ENCODE peak calls at places on chromosomes 5 and 9, in seven cellular contexts. E is cardiac muscle cell, O is heart left ventricle, X is uterus, J is hepatocyte, K is ovary, L is mucosa of descending colon. H is an unnamed sample. For H3K36me3, the result is how much of the 10 kb centered on the place peaks cover.

GRCh38 chr5:173618927-173619519 is 2.6 kb upstream of the BOD1 start:
- DNase-seq in O (peak), K (no peak), L (no peak), E (peak), X (peak), J (peak), H (peak)

GRCh38 chr9:85142461-85143401 is 473.2 kb downstream of the NTRK2 start:
- DNase-seq in O (peak), E (peak), X (no peak), L (no peak), K (no peak), J (peak), H (no peak)

GRCh38 chr9:21160178-21160577 is 6.3 kb downstream of the IFNA21 start:
- DNase-seq in J (no peak), X (no peak), O (no peak), E (peak), L (no peak), K (no peak), H (no peak)

GRCh38 chr5:112762113-112762810 is 24.6 kb downstream of the APC start:
- DNase-seq in L (no peak), K (no peak), O (no peak), E (peak), J (no peak), X (no peak), H (no peak)

GRCh38 chr5:157548513-157549282 is 26.9 kb downstream of the ADAM19 start:
- DNase-seq in L (no peak), X (no peak), O (no peak), E (peak), J (no peak), K (no peak), H (no peak)

GRCh38 chr9:134314950-134315715 is 11.1 kb upstream of the RXRA start:
- DNase-seq in L (peak), O (no peak), E (no peak), J (no peak), K (peak), X (no peak), H (no peak)

GRCh38 chr9:124652203-124652992 is 118.7 kb downstream of the NR6A1 start:
- DNase-seq in J (peak), K (no peak), X (no peak), L (no peak), O (peak), E (peak), H (no peak)

GRCh38 chr5:134642931-134643530 is 5.6 kb upstream of the SEC24A start:
- DNase-seq in L (no peak), K (no peak), O (no peak), X (no peak), J (no peak), E (no peak), H (no peak)

GRCh38 chr5:53362521-53362941 is 117.9 kb upstream of the FST start:
- DNase-seq in X (no peak), L (no peak), K (no peak), E (peak), O (no peak), J (no peak), H (no peak)

GRCh38 chr5:98424681-98425454 is 348.6 kb upstream of the RGMB start:
- DNase-seq in E (no peak), L (no peak), K (no peak), J (no peak), X (no peak), O (no peak), H (no peak)

GRCh38 chr5:151082274-151082902 is 1.6 kb upstream of the TNIP1 start:
- DNase-seq in E (peak), X (no peak), K (no peak), O (no peak), J (peak), L (no peak), H (no peak)

DNA sequence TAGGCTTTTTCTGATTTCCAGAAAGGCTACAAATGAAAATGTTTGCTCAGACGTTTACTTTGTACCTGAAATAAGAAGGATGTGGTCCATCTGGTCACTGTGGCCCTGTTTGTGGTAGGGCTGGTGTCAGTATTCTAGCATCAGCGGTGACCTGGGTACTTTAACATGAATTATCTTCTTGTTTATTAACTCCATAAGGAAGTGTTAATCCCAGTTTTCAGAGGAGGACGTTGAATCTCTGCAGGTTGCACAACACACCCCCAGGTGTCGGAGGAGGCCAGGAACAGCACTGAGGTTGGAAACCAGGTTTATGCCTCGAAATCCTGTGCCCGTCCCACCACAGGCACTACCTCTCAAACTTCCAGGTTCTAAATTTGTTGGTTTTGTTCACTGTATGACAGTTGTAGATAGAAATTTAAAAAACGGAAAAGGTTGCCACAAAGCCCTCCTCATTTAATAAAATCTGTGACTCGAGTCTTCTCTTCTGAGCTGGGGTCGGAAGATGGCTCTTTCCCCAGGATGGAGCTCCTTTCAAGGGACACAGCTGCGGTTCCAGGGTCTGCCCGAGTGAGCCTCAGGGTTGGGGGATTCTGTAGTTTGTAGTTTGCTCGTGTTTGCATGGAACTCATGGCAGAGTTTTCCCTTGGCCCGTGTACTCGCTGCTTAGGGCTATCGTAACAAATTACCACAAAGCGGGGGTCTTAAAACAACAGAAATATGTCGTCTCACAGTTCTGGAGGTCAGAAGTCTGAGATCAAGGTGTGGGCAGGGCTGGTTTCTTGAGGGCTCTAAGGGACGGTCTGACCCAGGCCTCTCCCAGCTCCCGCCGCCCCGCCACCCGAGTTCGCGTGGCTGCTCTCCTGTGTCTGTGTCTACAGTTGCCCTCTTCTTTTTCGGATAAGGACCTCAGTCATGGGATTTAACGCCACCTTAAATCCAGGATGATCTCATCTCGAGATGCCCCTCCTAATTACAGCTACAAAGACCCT is 13.7 kb upstream of the LPCAT1 start:
- DNase-seq in E (no peak), K (no peak), X (peak), L (no peak), J (no peak), O (peak), H (peak)
- H3K4me3 ChIP-seq in E (no peak), K (no peak), X (no peak), L (no peak), J (no peak), O (peak), H (no peak)

GRCh38 chr9:23375511-23375910 is 450.5 kb downstream of the ELAVL2 start:
- DNase-seq in E (no peak), X (no peak), J (no peak), K (no peak), O (no peak), L (no peak), H (no peak)

GRCh38 chr9:23372703-23373102 is 453.3 kb downstream of the ELAVL2 start:
- DNase-seq in J (no peak), X (no peak), K (no peak), E (no peak), L (no peak), O (no peak), H (no peak)
- TF ChIP-seq CTCF in J (no peak), X (no peak), K (no peak), E (no peak), L (no peak), O (no peak), H (no peak)

GRCh38 chr9:95845751-95846150 is 29.7 kb upstream of the ERCC6L2 start:
- DNase-seq in K (no peak), O (no peak), E (no peak), L (no peak), J (no peak), X (no peak), H (no peak)
- H3K36me3 ChIP-seq in K (under half), O (under half), E (under half), L (under half), J (under half), X (under half), H (under half)

DNA sequence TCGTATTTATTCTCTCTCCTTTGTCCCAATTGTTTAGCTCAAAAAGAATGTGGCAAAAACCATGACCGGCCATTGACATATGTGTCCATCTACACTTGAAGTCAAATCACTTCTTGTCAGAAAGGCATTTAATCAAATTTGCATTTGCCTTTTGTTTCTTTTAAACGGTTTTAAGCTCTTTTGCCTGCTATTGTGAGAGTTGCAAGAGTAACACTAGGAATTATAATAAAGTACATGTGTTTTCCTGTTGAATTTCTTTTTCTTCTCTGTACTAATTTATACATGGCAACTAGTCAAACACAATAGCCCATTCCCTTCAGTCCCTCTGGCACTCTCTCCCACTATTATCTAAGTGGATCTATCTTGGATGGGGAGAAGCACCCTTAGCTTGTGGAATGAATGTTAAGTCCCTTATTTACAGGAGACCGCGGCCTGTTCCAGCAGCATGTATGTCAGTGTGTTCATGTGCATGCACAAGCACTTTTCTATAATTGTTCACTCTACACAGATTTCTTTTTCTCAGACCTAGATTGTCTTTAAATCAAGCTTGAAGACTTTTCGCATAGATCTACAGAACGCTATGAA is 3.3 kb downstream of the ADAMTSL1 start:
- DNase-seq in X (no peak), K (no peak), L (no peak), J (no peak), E (no peak), O (no peak), H (no peak)
- H3K4me3 ChIP-seq in X (no peak), K (no peak), L (no peak), J (no peak), E (no peak), O (no peak), H (no peak)

DNA sequence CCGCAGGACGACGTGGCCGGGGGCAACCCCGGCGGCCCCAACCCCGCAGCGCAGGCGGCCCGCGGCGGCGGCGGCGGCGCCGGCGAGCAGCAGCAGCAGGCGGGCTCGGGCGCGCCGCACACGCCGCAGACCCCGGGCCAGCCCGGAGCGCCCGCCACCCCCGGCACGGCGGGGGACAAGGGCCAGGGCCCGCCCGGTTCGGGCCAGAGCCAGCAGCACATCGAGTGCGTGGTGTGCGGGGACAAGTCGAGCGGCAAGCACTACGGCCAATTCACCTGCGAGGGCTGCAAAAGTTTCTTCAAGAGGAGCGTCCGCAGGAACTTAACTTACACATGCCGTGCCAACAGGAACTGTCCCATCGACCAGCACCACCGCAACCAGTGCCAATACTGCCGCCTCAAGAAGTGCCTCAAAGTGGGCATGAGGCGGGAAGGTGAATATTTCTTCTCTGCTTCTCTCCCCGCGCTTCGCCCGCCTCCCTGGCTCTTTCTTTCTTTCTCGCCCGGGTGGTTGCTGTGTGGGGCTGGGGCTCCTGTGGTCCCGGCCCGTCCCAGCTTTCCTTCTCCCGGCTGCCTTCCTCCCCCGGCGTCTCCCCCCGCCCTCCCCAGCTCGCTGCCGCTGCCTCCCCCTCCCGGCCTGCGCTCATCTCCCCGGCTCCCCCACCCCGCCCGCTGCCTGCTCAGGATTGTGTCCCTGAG is 2.2 kb downstream of the NR2F1 start:
- DNase-seq in J (no peak), E (peak), O (no peak), X (no peak), K (peak), L (no peak), H (no peak)
- TF ChIP-seq CTCF in J (no peak), E (no peak), O (no peak), X (no peak), K (no peak), L (no peak), H (no peak)

DNA sequence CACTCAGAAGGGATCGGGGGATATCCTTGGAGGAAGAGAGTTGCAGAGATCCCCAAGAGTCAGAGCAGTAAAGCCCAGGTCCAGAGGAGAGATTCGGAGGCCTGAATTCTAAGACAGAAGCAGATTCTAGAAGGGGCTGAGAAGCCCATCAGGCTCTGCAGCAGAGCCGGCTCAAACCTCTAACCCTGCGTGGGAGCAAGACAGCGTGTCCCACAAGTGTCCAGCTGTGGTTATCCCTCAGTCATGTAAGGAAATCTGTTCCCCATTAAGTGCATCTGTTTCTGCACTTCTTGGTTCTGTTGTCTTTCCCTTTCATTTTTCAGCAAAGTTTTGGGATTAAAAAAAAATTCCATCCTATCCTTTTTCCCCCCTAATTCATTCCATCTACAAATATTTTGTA is 4.8 kb upstream of the DIAPH1 start:
- DNase-seq in J (no peak), K (no peak), E (no peak), X (no peak), O (no peak), L (no peak), H (no peak)
- H3K36me3 ChIP-seq in J (under half), K (under half), E (under half), X (under half), O (half or more), L (under half), H (under half)

GRCh38 chr5:81163641-81164040 is 69.5 kb upstream of the CKMT2 start:
- DNase-seq in E (no peak), K (no peak), X (no peak), J (no peak), L (no peak), O (no peak), H (no peak)
- H3K4me3 ChIP-seq in E (no peak), K (no peak), X (no peak), J (no peak), L (no peak), O (no peak), H (no peak)

DNA sequence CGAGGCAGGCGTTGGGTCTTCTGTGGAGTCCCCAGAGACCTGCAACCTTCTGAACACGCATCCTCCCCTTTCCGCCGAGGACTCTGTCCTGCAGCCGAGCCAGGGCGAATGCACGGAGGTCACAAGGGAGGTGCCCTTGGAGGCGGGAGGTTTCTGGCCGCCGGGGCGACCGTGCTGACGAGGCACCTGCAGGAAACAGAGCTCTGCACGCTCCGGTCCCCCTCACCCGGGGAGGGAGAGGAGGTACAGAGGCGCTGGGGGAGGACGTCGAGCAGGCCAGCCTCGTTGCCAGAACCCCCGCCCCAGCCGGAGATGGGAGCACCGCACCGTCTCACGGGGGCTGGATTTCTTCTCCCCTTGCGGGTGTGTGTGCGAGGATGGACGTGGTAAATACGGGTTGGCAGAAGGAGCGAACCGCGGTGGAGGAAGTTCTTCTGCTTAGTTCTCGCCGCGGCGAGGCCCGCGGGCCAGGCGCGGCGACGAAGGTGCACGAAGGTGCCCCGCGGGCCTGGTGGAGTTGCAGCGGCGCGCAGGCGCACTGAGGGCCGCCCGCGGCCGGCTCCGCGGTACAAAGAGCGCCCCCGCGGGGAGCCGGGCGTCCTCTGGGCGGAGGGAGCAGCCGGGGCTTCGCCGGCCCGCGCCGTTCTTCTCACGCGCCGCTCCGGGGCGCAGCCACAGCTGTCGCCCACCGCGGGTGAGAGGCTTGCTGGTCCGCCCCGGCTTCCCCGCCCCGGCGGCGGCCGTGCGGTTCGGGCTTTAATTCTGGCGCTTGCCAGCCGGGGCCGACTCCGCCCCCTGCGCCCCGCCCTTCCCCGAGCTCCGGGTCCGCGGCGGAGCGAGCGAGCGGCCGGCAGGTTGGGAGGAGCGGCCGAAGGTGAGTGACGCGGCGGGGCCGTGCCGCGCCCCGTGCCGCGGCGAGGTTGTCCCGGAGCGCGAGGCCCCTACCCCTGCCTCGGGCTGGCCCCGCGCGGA is 289.5 kb downstream of the DOCK8 start:
- DNase-seq in J (peak), E (peak), L (peak), O (peak), K (peak), X (peak), H (peak)
- TF ChIP-seq CTCF in J (peak), E (peak), L (peak), O (peak), K (peak), X (peak), H (no peak)

GRCh38 chr9:132346177-132346576 is 8.6 kb downstream of the SETX start:
- DNase-seq in O (no peak), J (no peak), X (no peak), L (no peak), K (no peak), E (no peak), H (no peak)
- H3K36me3 ChIP-seq in O (half or more), J (under half), X (under half), L (under half), K (under half), E (half or more), H (under half)

GRCh38 chr9:34513567-34514214 is 9.1 kb downstream of the ENHO start:
- DNase-seq in K (no peak), X (no peak), E (peak), J (peak), L (no peak), O (no peak), H (peak)
- H3K4me3 ChIP-seq in K (no peak), X (no peak), E (no peak), J (no peak), L (no peak), O (no peak), H (no peak)

H was measured in testis.